ENCODE peak calls at places on chromosome 22, in four cellular contexts. One of them, this sample, is unnamed.

GRCh38 chr22:42701694-42702093 is 19.0 kb downstream of the A4GALT start:
- DNase-seq in mesendoderm: no peak
- DNase-seq in IMR-90: no peak
- DNase-seq in H9: no peak
- DNase-seq in this sample: no peak

GRCh38 chr22:25123677-25124076 is 76.0 kb upstream of the CRYBB3 start:
- DNase-seq in mesendoderm: no peak
- DNase-seq in IMR-90: no peak
- DNase-seq in H9: no peak
- DNase-seq in this sample: no peak

GRCh38 chr22:38996105-38996504 is 14.0 kb downstream of the APOBEC3B start:
- DNase-seq in mesendoderm: no peak
- DNase-seq in IMR-90: no peak
- DNase-seq in H9: no peak
- DNase-seq in this sample: no peak

GRCh38 chr22:18033204-18033998 is 9.0 kb upstream of the MICAL3 start:
- DNase-seq in mesendoderm: no peak
- DNase-seq in IMR-90: peak; percentile 41
- DNase-seq in H9: no peak
- DNase-seq in this sample: no peak

GRCh38 chr22:39718206-39718605 is 147.7 kb downstream of the CACNA1I start:
- DNase-seq in mesendoderm: no peak
- DNase-seq in IMR-90: no peak
- DNase-seq in H9: no peak
- DNase-seq in this sample: no peak

GRCh38 chr22:50713571-50714056 is 24.4 kb upstream of the ACR start:
- DNase-seq in mesendoderm: no peak
- DNase-seq in IMR-90: no peak
- DNase-seq in H9: no peak
- DNase-seq in this sample: no peak

GRCh38 chr22:33513388-33514336 is 406.6 kb downstream of the LARGE1 start:
- DNase-seq in mesendoderm: no peak
- DNase-seq in IMR-90: peak; percentile 72
- DNase-seq in H9: no peak
- DNase-seq in this sample: no peak

GRCh38 chr22:42419328-42419881 is 12.8 kb downstream of the NFAM1 start:
- DNase-seq in mesendoderm: no peak
- DNase-seq in IMR-90: no peak
- DNase-seq in H9: no peak
- DNase-seq in this sample: no peak

GRCh38 chr22:44497218-44497903 is 672 bp downstream of the RTL6 start:
- DNase-seq in mesendoderm: peak; percentile 5
- DNase-seq in IMR-90: peak; percentile 34
- DNase-seq in H9: no peak
- DNase-seq in this sample: peak; percentile 54

DNA sequence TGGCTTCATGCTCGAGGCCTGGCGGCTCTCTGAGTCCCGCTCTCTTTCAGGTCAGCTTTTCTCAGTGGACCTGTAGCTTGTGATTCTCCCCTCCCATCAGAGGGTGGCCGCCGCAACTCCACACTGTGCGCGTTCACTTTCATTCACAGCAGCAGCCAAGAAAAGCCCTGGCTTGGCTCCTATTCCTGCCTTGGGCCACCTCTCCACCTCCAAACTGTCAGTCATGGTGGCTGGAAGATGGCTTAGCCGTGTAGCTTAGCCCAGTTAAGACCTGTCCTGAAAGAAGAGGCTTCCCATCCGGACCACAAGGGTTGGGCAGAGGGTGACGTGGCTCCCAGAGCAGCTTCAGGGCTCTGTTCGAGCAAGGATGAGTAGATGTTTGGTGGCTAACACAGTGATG is 125.5 kb downstream of the TBC1D22A start:
- DNase-seq in mesendoderm: no peak
- DNase-seq in IMR-90: no peak
- DNase-seq in H9: no peak
- DNase-seq in this sample: no peak
- H3K79me1 ChIP-seq in mesendoderm: peaks cover 1% of the 10 kb centered on the region
- H3K79me1 ChIP-seq in IMR-90: peaks cover 13% of the 10 kb centered on the region
- H3K79me1 ChIP-seq in H9: no peaks in the 10 kb centered on the region
- H3K79me1 ChIP-seq in this sample: peaks cover 11% of the 10 kb centered on the region

GRCh38 chr22:26566994-26567393 is 22.9 kb downstream of the TPST2 start:
- DNase-seq in mesendoderm: no peak
- DNase-seq in IMR-90: no peak
- DNase-seq in H9: no peak
- DNase-seq in this sample: no peak
- H3K56ac ChIP-seq in mesendoderm: peak overlapping the region; percentile 56
- H3K56ac ChIP-seq in IMR-90: no peak overlapping the region
- H3K56ac ChIP-seq in H9: no peak overlapping the region
- H3K56ac ChIP-seq in this sample: no peak overlapping the region

GRCh38 chr22:30225220-30225922 is 21.2 kb downstream of the LIF start:
- DNase-seq in mesendoderm: no peak
- DNase-seq in IMR-90: no peak
- DNase-seq in H9: no peak
- DNase-seq in this sample: no peak
- H3K79me1 ChIP-seq in mesendoderm: no peaks in the 10 kb centered on the region
- H3K79me1 ChIP-seq in IMR-90: no peaks in the 10 kb centered on the region
- H3K79me1 ChIP-seq in H9: no peaks in the 10 kb centered on the region
- H3K79me1 ChIP-seq in this sample: no peaks in the 10 kb centered on the region

GRCh38 chr22:32232447-32232846 is 22.7 kb downstream of the SLC5A4 start:
- DNase-seq in mesendoderm: no peak
- DNase-seq in IMR-90: no peak
- DNase-seq in H9: no peak
- DNase-seq in this sample: no peak

DNA sequence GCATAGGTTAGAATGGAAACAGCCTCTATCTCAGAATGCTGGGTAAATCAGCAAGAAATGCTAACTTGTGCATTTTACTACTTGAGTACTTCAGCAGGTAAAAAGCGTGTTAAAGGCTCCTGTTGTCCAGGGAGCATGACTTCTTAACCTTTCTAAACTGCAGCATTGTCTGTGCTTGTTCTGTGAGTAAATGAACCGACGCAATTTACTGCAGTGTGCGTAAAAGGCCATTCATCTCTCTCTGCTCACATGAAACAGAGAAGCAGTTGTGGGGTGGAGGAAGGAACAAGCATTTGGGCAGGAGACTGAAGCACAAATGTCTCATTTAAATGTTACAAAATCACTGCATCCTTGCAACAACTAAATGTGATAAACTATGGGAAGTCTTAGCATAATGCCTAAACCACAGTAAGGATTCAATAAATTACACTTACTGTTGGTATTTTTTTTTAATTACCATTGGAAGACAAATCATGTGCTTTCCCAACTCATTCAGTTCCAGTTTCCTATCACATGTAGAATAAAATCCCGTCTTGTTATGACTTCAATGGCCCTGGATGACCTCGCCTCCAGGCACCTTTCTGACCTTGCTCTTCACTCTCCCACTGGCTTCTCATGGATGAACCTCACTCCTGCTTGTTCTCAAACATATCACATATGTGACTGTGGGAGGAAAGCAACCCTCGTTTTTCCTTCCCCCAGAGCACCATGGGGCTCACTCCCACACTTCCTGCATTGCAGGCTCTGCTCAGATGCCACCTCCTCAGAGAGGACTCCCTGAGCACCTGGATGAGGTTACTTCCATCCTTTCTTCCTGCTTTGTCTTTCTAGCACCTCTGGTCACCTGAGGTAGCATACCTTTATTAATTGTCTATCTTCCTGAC is 21.6 kb upstream of the RFPL2 start:
- DNase-seq in mesendoderm: no peak
- DNase-seq in IMR-90: no peak
- DNase-seq in H9: no peak
- DNase-seq in this sample: no peak
- H3K56ac ChIP-seq in mesendoderm: no peak overlapping the region
- H3K56ac ChIP-seq in IMR-90: no peak overlapping the region
- H3K56ac ChIP-seq in H9: no peak overlapping the region
- H3K56ac ChIP-seq in this sample: no peak overlapping the region

This sample was measured in H1.